ENCODE peak calls at places on chromosomes 6 and 20, in seven cellular contexts. X, G, O, P, I, F and L are unnamed samples. For H3K4me1, the result is how much of the 10 kb centered on the place peaks cover.

GRCh38 chr6:130557481-130558112 is 191.8 kb downstream of the TMEM200A start:
- DNase-seq in X (no peak), G (no peak), O (no peak), P (no peak), I (no peak), F (no peak), L (no peak)

GRCh38 chr6:101417899-101418298 is 24.4 kb downstream of the GRIK2 start:
- DNase-seq in X (no peak), G (no peak), O (no peak), P (no peak), I (no peak), F (no peak), L (no peak)

GRCh38 chr6:112085666-112086065 is 1.6 kb downstream of the TUBE1 start:
- DNase-seq in X (no peak), G (no peak), O (no peak), P (peak), I (peak), F (no peak), L (no peak)

GRCh38 chr20:34573541-34573940 is 15.0 kb downstream of the MAP1LC3A start:
- DNase-seq in X (no peak), G (no peak), O (no peak), P (no peak), I (no peak), F (no peak), L (no peak)

GRCh38 chr20:22904411-22904810 is 130.7 kb upstream of the SSTR4 start:
- DNase-seq in X (no peak), G (no peak), O (no peak), P (no peak), I (no peak), F (no peak), L (no peak)

GRCh38 chr20:40990542-40991120 is 38.0 kb upstream of the TOP1 start:
- DNase-seq in X (peak), G (peak), O (peak), P (peak), I (peak), F (peak), L (no peak)

GRCh38 chr20:59783020-59784010 is 150.1 kb downstream of the SYCP2 start:
- DNase-seq in X (peak), G (peak), O (peak), P (peak), I (peak), F (peak), L (peak)

GRCh38 chr6:111748247-111748647 is 125.0 kb downstream of the FYN start:
- DNase-seq in X (no peak), G (no peak), O (no peak), P (no peak), I (no peak), F (no peak), L (no peak)

GRCh38 chr6:138428943-138429616 is 25.1 kb downstream of the HEBP2 start:
- DNase-seq in X (no peak), G (peak), O (no peak), P (no peak), I (no peak), F (no peak), L (peak)

GRCh38 chr20:46305331-46305972 is 2.8 kb downstream of the CDH22 start:
- DNase-seq in X (no peak), G (no peak), O (peak), P (no peak), I (no peak), F (no peak), L (no peak)
- H3K4me1 ChIP-seq in X (under half), G (under half), O (under half), P (under half), I (under half), F (under half), L (under half)

DNA sequence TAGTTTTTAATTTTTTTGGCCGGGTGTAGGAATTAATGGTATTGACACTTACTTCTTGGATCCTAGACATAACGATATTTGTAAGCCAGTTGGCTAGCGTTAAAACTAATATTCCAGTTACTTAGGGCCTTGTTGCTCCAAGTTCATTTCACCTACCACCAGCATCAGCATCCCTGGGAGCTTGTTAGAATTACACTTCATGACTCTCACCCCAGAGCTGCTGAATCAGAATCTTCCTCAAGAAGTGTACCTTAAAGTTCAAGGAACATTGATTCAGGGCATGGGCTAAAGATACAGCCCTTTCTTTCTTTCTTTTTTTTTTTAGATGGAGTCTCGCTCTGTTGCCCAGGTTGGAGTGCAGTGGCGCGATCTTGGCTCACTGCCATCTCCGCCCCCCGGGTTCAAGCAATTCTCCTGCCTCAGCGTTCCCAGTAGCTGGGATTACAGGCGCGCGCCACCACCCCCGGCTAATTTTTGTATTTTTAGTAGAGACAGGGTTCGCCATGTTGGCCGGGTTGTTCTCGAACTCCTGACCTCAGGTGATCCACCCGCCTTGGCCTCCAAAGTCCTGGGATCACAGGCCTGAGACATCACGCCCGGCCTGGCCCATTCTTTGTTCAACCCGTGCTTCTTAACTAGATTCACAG is 1.1 kb downstream of the SLX4IP start:
- DNase-seq in X (no peak), G (no peak), O (no peak), P (no peak), I (no peak), F (no peak), L (no peak)
- TF ChIP-seq CTCF in X (no peak), G (no peak), O (no peak), P (no peak), I (no peak), F (no peak), L (no peak)

GRCh38 chr6:87431263-87431662 is 23.5 kb downstream of the CFAP206 start:
- DNase-seq in X (no peak), G (no peak), O (no peak), P (no peak), I (no peak), F (no peak), L (peak)

GRCh38 chr6:87421576-87421975 is 13.8 kb downstream of the CFAP206 start:
- DNase-seq in X (no peak), G (peak), O (no peak), P (no peak), I (no peak), F (no peak), L (peak)

GRCh38 chr6:87430499-87430898 is 22.7 kb downstream of the CFAP206 start:
- DNase-seq in X (no peak), G (no peak), O (no peak), P (no peak), I (no peak), F (no peak), L (no peak)

GRCh38 chr6:87426789-87427188 is 19.0 kb downstream of the CFAP206 start:
- DNase-seq in X (no peak), G (no peak), O (no peak), P (no peak), I (no peak), F (no peak), L (no peak)
- H3K4me1 ChIP-seq in X (under half), G (under half), O (under half), P (under half), I (under half), F (under half), L (under half)

GRCh38 chr20:32957451-32957850 is 46.8 kb downstream of the SUN5 start:
- DNase-seq in X (no peak), G (no peak), O (no peak), P (no peak), I (no peak), F (no peak), L (no peak)

GRCh38 chr20:32958574-32958973 is 45.7 kb downstream of the SUN5 start:
- DNase-seq in X (no peak), G (no peak), O (no peak), P (no peak), I (no peak), F (no peak), L (no peak)

GRCh38 chr20:32960222-32960518 is 44.1 kb downstream of the SUN5 start:
- DNase-seq in X (no peak), G (no peak), O (no peak), P (no peak), I (no peak), F (no peak), L (no peak)

GRCh38 chr20:32960849-32961731 is 43.1 kb downstream of the SUN5 start:
- DNase-seq in X (no peak), G (peak), O (no peak), P (no peak), I (no peak), F (no peak), L (no peak)

DNA sequence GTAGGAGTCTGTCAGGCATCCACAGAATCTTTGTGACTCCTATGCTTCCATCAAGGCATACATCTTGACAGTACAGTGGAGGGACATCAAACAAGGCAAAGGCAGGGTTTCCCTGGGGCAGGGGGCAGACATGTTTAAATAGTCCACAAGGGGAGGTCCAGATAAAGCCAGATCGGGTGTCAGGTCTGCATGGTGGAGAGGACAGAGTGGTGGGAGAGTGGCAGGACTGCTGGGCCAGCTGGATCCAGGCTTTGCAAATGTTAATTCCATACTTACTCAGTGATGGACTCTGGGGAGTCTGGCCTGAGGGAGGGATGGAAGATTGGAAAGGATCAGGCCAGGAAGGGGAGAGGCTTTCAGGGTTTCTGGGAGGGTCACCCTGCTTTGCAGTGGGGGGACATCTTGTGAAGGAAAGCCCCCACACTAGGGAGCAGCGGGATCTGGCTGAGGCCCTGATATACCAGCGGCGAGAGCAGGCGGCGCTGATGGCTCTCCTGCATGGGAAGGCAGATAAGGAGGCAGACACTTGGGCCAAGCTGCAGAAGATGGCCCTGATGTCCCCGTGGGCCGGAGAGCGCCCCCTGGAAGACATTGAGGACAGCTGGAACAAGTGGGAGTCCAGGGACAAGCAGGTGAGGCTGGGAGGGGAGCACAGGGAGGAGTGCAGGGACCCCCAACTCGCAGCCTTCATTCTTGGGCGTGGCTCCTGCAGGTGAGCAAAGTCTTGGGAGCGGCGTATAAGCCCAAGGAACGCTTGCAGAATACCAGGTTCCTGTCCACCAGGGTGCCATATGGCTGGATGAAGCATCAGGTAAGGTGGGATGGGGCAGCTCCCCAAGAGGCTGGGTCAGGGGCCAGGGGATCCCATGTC is 44.6 kb downstream of the SUN5 start:
- DNase-seq in X (no peak), G (no peak), O (no peak), P (no peak), I (no peak), F (no peak), L (no peak)
- TF ChIP-seq CTCF in X (no peak), G (no peak), O (no peak), P (no peak), I (no peak), F (no peak), L (no peak)

DNA sequence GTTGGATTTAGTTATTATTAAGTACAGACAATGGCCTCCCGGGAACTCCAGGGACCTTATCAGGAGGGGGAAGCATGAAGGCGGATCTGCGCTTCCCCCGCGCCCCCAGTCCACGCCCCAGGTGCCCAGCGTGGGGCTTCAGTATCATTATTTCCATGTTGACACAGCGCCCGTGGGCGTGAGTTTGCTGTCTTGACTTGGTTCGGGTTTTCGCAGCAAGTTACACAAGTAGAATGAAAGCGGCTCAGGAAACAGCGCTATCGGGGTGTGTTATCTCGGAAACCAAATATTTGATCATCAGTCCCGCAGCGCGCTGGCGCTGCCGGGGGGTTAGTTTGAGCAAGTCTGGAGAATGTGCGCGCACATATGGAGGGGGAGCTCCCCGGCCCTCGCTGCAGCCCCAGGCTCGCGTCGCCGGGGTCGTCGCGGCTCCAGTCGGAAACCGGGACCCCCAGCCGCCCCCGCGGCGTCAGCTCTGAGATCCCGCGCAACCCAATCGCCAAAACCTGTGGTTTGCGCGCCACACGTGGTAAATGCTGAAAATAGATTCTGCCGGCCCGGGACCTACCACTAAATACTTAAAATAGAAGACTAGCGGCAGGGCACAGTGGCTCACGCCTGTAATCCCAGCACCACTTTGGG is 2.2 kb downstream of the BMP7 start:
- DNase-seq in X (no peak), G (no peak), O (peak), P (peak), I (no peak), F (no peak), L (no peak)
- H3K4me1 ChIP-seq in X (under half), G (under half), O (under half), P (under half), I (under half), F (under half), L (under half)

GRCh38 chr6:96286503-96286902 is 235.1 kb upstream of the UFL1 start:
- DNase-seq in X (no peak), G (no peak), O (no peak), P (no peak), I (no peak), F (no peak), L (no peak)
- TF ChIP-seq CTCF in X (no peak), G (no peak), O (no peak), P (no peak), I (no peak), F (no peak), L (no peak)